ENCODE peak calls at places on chromosomes 4 and X, in seven cellular contexts. G, K, P, R, Z, X and H are unnamed samples.

GRCh38 chr4:139440971-139441370 is 12.9 kb upstream of the RAB33B start:
- DNase-seq in X (peak), R (no peak), P (no peak), K (no peak), G (peak), Z (no peak), H (no peak)

GRCh38 chrX:135974279-135974856 is 580 bp upstream of the MMGT1 start:
- DNase-seq in R (peak), X (peak), K (peak), G (peak), Z (peak), P (peak), H (peak)

GRCh38 chr4:2933566-2934076 is 29.6 kb downstream of the NOP14 start:
- DNase-seq in P (no peak), R (no peak), G (no peak), Z (no peak), X (no peak), K (no peak), H (no peak)

GRCh38 chr4:52959545-52959944 is 97.4 kb downstream of the RASL11B start:
- DNase-seq in P (no peak), Z (no peak), K (no peak), G (peak), X (peak), R (no peak), H (no peak)

GRCh38 chr4:113450681-113451080 is 310.9 kb downstream of the CAMK2D start:
- DNase-seq in K (no peak), G (no peak), X (no peak), R (no peak), Z (no peak), P (no peak), H (no peak)

GRCh38 chr4:84965558-84966381 is 720 bp downstream of the WDFY3 start:
- DNase-seq in R (peak), Z (peak), X (peak), K (peak), G (peak), P (peak), H (no peak)

GRCh38 chr4:99868126-99868596 is 26.1 kb downstream of the LAMTOR3 start:
- DNase-seq in G (peak), Z (peak), R (no peak), X (peak), K (peak), P (peak), H (no peak)

GRCh38 chrX:11478971-11479370 is 185.8 kb downstream of the AMELX start:
- DNase-seq in R (no peak), P (peak), X (no peak), G (peak), K (no peak), Z (no peak), H (no peak)

GRCh38 chrX:21376636-21377035 is 2.4 kb downstream of the CNKSR2 start:
- DNase-seq in X (no peak), P (no peak), K (no peak), Z (no peak), R (no peak), G (no peak), H (no peak)

GRCh38 chrX:105658136-105658535 is 164.2 kb upstream of the NRK start:
- DNase-seq in P (peak), G (no peak), R (no peak), Z (no peak), K (no peak), X (peak), H (no peak)

GRCh38 chr4:40564815-40565505 is 64.7 kb downstream of the RBM47 start:
- DNase-seq in R (no peak), P (peak), Z (peak), K (no peak), X (no peak), G (no peak), H (no peak)

GRCh38 chr4:11216520-11216919 is 212.2 kb downstream of the HS3ST1 start:
- DNase-seq in X (no peak), K (no peak), G (no peak), R (no peak), Z (no peak), P (no peak), H (no peak)

GRCh38 chr4:2251073-2251794 is 9.3 kb upstream of the HAUS3 start:
- DNase-seq in G (no peak), K (no peak), X (no peak), R (no peak), P (no peak), Z (no peak), H (no peak)

GRCh38 chrX:38335382-38335781 is 8.1 kb upstream of the RPGR start:
- DNase-seq in Z (no peak), P (no peak), R (no peak), K (no peak), X (no peak), G (no peak), H (no peak)

DNA sequence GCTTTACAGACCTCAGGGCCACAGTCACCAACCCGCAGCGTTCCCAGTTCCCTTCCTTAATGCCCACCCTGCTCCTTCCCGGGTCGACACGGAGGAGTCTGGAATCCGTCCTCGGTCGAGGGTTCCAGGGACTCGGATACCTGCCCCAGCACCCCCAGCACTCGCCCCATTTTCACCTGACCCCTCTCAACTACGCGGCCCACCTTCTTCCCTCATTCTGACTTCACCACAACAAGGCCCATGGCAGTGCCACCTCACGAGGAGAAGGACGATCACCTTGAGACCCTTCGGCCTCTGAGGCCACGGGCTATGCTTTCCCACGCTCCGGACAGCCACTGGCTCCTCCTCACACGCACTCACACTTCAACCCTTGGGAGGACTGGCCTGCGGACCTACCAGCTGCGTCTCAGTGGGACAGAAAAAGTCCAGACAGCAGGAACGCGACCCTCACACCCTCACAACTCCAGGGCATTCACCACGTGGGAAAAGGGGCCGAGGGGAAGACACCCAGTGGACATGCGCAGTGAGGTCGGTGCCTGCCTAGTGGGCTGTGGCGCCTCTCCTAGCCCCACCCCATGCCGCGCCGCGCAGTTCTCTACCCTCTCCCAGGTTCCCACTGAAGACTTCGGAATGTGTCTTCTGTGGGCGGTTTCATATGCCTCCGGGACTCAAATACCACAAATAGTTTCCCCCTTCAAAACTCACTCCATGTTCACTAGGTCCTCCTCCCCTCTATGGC is at the start of gene XAGE3:
- DNase-seq in P (no peak), Z (no peak), G (no peak), R (no peak), X (peak), K (no peak), H (no peak)
- H3K23ac ChIP-seq in P (no peak), Z (no peak), G (no peak), R (no peak), X (no peak), K (no peak), H (no peak)

DNA sequence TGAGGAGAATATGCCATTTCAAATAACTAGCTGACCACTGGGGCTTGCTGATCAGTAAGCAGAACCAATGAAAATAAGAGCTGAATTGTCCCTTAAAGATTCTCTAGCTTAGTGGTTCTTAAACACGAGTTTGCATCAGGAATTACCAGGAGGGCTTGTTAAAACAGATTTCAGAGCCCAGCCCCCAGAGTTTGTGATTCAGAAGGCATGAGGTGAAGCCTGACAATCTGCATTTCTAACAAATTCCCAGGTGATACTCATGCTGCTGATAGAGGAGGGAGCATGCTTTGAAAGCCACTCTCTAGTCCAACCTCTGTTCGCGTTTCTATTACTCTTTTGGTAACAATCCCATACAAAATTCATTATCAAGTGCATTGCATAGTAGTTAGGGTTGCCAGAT is 35.5 kb downstream of the DCX start:
- DNase-seq in Z (no peak), X (peak), K (no peak), R (no peak), P (no peak), G (no peak), H (no peak)
- H3K23ac ChIP-seq in Z (no peak), X (no peak), K (no peak), R (no peak), P (no peak), G (no peak), H (no peak)

DNA sequence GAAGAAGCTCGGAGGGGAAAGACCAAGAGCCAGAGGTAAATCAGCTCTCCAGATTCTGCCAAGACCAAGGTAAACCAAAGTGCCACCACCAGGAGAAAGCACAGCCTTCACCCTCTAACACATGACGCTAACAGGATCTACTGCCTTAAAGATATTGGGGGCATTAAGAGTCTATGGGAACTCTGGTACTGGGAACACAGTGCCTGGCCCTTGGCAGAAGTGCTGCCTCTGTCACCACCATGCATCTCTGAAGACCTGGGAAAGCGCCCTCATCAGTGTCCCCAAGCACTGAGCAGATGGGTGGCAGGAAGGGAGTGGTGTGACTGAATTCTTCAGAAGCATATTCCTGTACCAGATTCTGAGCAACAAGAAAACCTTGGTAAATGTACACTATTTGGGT is 1.3 kb downstream of the QDPR start:
- DNase-seq in X (no peak), G (no peak), P (no peak), Z (no peak), R (no peak), K (no peak), H (no peak)
- H3K23ac ChIP-seq in X (no peak), G (no peak), P (no peak), Z (no peak), R (no peak), K (no peak), H (no peak)

DNA sequence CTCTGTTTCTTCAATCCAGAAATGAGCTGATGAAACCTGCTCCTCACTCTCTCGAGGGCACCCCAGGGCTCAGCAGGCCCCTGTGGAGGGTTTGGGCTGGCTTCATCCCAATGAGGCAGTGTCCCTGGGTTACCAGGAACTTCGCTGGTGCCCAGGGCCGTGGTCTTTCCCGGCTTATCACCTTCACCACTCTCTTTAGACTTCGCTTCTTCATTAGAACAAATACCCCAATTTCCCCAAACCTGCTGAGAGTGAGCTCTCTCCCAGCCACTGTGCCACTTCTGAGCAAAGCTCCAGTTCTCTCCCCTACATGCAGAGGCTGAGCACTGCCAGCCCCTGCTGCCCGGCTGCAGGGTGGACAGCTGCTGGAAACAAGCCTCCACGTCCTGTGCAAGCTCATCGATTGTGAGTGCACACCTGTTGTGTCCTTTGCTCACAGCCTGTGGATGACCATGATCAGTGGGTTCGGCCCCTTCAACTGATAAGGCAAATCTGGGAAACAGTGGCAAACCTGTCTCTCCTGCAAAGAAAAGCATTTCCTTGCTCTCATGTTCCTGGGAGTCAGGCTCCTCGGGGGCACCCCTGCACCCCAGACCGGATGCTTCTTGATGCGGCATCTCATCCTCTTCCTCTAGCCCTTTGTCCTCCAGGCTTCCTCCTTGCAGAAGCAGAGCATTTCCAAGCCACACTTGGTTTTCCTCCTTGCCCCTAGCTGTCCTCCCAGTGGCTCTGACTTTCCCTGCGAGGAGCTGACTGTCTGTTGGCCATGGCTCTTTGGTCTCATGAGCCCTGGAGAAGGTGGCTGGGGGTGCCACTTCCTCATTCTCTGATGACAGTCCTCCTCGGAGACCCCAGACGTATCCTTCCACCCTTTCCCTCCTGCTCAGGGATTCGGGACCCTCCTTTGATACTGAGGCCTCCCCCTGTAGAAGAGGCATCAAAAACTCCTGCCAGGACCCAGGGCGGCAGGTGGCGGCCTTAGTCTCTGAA is 28.7 kb downstream of the C4orf50 start:
- DNase-seq in X (no peak), Z (no peak), G (no peak), P (no peak), R (no peak), K (peak), H (no peak)
- H3K23ac ChIP-seq in X (no peak), Z (no peak), G (no peak), P (peak), R (no peak), K (no peak), H (no peak)

DNA sequence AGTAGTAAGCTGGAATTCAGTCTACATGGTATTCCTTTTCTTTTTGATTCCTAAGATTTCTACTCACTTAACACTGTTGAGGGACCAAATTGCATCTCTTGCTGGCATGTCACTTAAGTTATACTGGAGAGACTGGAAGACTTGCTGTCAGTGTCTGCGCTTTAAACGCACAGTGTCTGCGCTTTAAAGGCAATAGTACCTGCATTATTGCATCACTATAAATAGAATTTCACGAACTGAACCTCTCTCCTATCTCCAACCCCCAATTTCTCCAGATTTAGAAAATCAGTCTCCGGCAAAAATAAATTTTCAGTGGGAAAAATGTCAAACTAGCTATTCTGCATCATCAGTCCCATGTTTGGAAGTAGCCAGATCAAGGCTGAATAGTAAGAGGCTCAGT is 21.2 kb downstream of the SMAD1 start:
- DNase-seq in R (no peak), K (no peak), G (no peak), P (no peak), Z (no peak), X (no peak), H (no peak)
- H3K23ac ChIP-seq in R (no peak), K (no peak), G (no peak), P (no peak), Z (no peak), X (no peak), H (no peak)

DNA sequence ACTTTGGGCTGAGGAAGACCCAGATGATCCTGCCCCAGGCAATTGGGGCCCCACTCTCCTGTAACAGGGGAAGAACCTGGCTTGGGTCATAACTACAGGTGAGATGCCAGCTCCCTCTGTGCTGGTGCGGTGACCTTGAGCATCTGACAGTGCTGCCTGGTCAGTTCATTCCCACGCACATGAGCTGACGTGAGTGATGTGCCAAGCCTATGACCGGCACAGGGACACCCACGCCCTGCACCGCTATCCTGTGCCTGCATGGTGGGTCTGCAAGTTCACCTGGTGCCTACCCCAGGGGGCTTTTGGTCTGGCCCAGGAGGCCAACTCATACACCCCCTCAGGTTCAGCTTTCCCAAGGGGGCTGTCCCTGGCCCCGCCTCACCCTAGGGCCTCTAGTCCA is 123.7 kb upstream of the PSAPL1 start:
- DNase-seq in R (no peak), P (no peak), K (no peak), X (no peak), Z (no peak), G (no peak), H (no peak)
- H3K23ac ChIP-seq in R (peak), P (no peak), K (no peak), X (no peak), Z (no peak), G (no peak), H (no peak)

DNA sequence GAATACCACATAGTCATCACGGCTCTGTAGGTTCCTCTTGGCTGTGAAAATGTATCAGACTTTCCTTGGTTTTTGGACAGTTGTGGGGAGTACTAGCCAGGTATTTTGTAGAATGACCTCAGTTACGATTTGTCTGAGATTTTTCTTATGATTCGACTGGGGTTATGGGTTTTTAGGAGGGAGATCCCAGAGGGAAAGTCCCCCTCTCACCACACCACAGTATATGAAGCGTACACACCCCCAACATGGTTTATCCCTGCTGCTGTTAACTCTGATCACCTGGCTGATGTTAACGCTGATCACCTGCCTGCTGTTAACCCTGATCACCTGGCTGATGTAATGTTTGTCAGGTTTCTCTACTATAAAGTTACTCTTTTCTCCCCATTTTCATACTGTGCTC is 72.6 kb downstream of the ANAPC4 start:
- DNase-seq in R (no peak), G (no peak), K (no peak), Z (no peak), P (no peak), X (peak), H (no peak)
- H3K23ac ChIP-seq in R (no peak), G (no peak), K (no peak), Z (no peak), P (no peak), X (no peak), H (no peak)